ENCODE peak calls at places on chromosomes 3 and 15, in seven cellular contexts. One of them, this sample, is unnamed.

GRCh38 chr15:63772531-63772930 is 61.2 kb downstream of the HERC1 start:
- DNase-seq in mammary epithelial cell: no peak
- DNase-seq in GM23248: no peak
- DNase-seq in mesendoderm: no peak
- DNase-seq in H9: no peak
- DNase-seq in SK-N-SH: no peak
- DNase-seq in neural progenitor cell: no peak
- DNase-seq in this sample: no peak

GRCh38 chr15:63034568-63034967 is 8.0 kb upstream of the TPM1 start:
- DNase-seq in GM23248: no peak
- DNase-seq in mammary epithelial cell: no peak
- DNase-seq in mesendoderm: no peak
- DNase-seq in H9: no peak
- DNase-seq in SK-N-SH: no peak
- DNase-seq in neural progenitor cell: no peak
- DNase-seq in this sample: no peak

GRCh38 chr3:6025032-6025431 is 835.9 kb upstream of the GRM7 start:
- DNase-seq in mammary epithelial cell: no peak
- DNase-seq in mesendoderm: no peak
- DNase-seq in H9: no peak
- DNase-seq in GM23248: no peak
- DNase-seq in SK-N-SH: no peak
- DNase-seq in neural progenitor cell: no peak
- DNase-seq in this sample: no peak

GRCh38 chr3:10286596-10287295 is 6.0 kb downstream of the GHRL start:
- DNase-seq in mammary epithelial cell: peak
- DNase-seq in mesendoderm: peak
- DNase-seq in GM23248: peak
- DNase-seq in neural progenitor cell: peak
- DNase-seq in H9: peak
- DNase-seq in SK-N-SH: peak
- DNase-seq in this sample: peak

GRCh38 chr3:150225986-150226385 is 182.1 kb upstream of the TSC22D2 start:
- DNase-seq in neural progenitor cell: no peak
- DNase-seq in H9: no peak
- DNase-seq in mesendoderm: no peak
- DNase-seq in mammary epithelial cell: no peak
- DNase-seq in SK-N-SH: no peak
- DNase-seq in GM23248: no peak
- DNase-seq in this sample: no peak

GRCh38 chr15:31461911-31462480 is 135.4 kb downstream of the KLF13 start:
- DNase-seq in mesendoderm: no peak
- DNase-seq in SK-N-SH: no peak
- DNase-seq in H9: peak
- DNase-seq in neural progenitor cell: no peak
- DNase-seq in mammary epithelial cell: no peak
- DNase-seq in GM23248: peak
- DNase-seq in this sample: no peak

GRCh38 chr3:117045143-117045542 is 335.6 kb downstream of the TUSC7 start:
- DNase-seq in H9: peak
- DNase-seq in mesendoderm: peak
- DNase-seq in GM23248: peak
- DNase-seq in SK-N-SH: no peak
- DNase-seq in mammary epithelial cell: no peak
- DNase-seq in neural progenitor cell: peak
- DNase-seq in this sample: no peak

GRCh38 chr3:108420926-108421325 is 89.5 kb downstream of the MYH15 start:
- DNase-seq in GM23248: peak
- DNase-seq in neural progenitor cell: no peak
- DNase-seq in SK-N-SH: no peak
- DNase-seq in H9: no peak
- DNase-seq in mammary epithelial cell: peak
- DNase-seq in mesendoderm: no peak
- DNase-seq in this sample: no peak

GRCh38 chr3:127964053-127964452 is 49.0 kb downstream of the KBTBD12 start:
- DNase-seq in SK-N-SH: no peak
- DNase-seq in GM23248: no peak
- DNase-seq in mesendoderm: no peak
- DNase-seq in mammary epithelial cell: peak
- DNase-seq in neural progenitor cell: no peak
- DNase-seq in H9: no peak
- DNase-seq in this sample: no peak

GRCh38 chr15:93025625-93025982 is 63.4 kb downstream of the RGMA start:
- DNase-seq in H9: no peak
- DNase-seq in GM23248: no peak
- DNase-seq in SK-N-SH: no peak
- DNase-seq in neural progenitor cell: no peak
- DNase-seq in mammary epithelial cell: no peak
- DNase-seq in mesendoderm: no peak
- DNase-seq in this sample: no peak

GRCh38 chr3:32460031-32460749 is 42.5 kb downstream of the CMTM6 start:
- DNase-seq in GM23248: no peak
- DNase-seq in SK-N-SH: no peak
- DNase-seq in mesendoderm: peak
- DNase-seq in neural progenitor cell: peak
- DNase-seq in H9: peak
- DNase-seq in mammary epithelial cell: no peak
- DNase-seq in this sample: peak

GRCh38 chr3:119580148-119580760 is 962 bp downstream of the ADPRH start:
- DNase-seq in GM23248: peak
- DNase-seq in neural progenitor cell: peak
- DNase-seq in mammary epithelial cell: no peak
- DNase-seq in SK-N-SH: peak
- DNase-seq in H9: peak
- DNase-seq in mesendoderm: peak
- DNase-seq in this sample: peak

GRCh38 chr3:105836533-105836932 is 32.3 kb downstream of the CBLB start:
- DNase-seq in GM23248: peak
- DNase-seq in mammary epithelial cell: peak
- DNase-seq in neural progenitor cell: no peak
- DNase-seq in SK-N-SH: no peak
- DNase-seq in H9: no peak
- DNase-seq in mesendoderm: no peak
- DNase-seq in this sample: no peak

GRCh38 chr15:67119238-67119846 is 53.9 kb downstream of the SMAD3 start:
- DNase-seq in GM23248: no peak
- DNase-seq in mesendoderm: no peak
- DNase-seq in SK-N-SH: no peak
- DNase-seq in H9: no peak
- DNase-seq in mammary epithelial cell: no peak
- DNase-seq in neural progenitor cell: no peak
- DNase-seq in this sample: no peak

GRCh38 chr3:124669470-124669869 is 60.8 kb upstream of the UMPS start:
- DNase-seq in mammary epithelial cell: peak
- DNase-seq in H9: no peak
- DNase-seq in mesendoderm: no peak
- DNase-seq in neural progenitor cell: no peak
- DNase-seq in GM23248: peak
- DNase-seq in SK-N-SH: no peak
- DNase-seq in this sample: no peak

GRCh38 chr15:99961011-99961441 is 227.8 kb upstream of the LYSMD4 start:
- DNase-seq in H9: peak
- DNase-seq in SK-N-SH: no peak
- DNase-seq in neural progenitor cell: peak
- DNase-seq in mesendoderm: peak
- DNase-seq in mammary epithelial cell: peak
- DNase-seq in GM23248: peak
- DNase-seq in this sample: peak

GRCh38 chr3:190697901-190698300 is 164.6 kb downstream of the GMNC start:
- DNase-seq in neural progenitor cell: no peak
- DNase-seq in mammary epithelial cell: peak
- DNase-seq in GM23248: peak
- DNase-seq in mesendoderm: no peak
- DNase-seq in SK-N-SH: no peak
- DNase-seq in H9: no peak
- DNase-seq in this sample: no peak

GRCh38 chr3:120182613-120183524 is 88.6 kb upstream of the GSK3B start:
- DNase-seq in neural progenitor cell: no peak
- DNase-seq in mesendoderm: peak
- DNase-seq in mammary epithelial cell: peak
- DNase-seq in H9: no peak
- DNase-seq in GM23248: peak
- DNase-seq in SK-N-SH: no peak
- DNase-seq in this sample: peak

GRCh38 chr3:76177650-76178049 is 392.3 kb upstream of the ZNF717 start:
- DNase-seq in mesendoderm: no peak
- DNase-seq in mammary epithelial cell: no peak
- DNase-seq in H9: no peak
- DNase-seq in SK-N-SH: no peak
- DNase-seq in GM23248: no peak
- DNase-seq in neural progenitor cell: no peak
- DNase-seq in this sample: no peak

GRCh38 chr15:90248760-90249122 is 615 bp upstream of the TTLL13 start:
- DNase-seq in neural progenitor cell: no peak
- DNase-seq in mesendoderm: no peak
- DNase-seq in mammary epithelial cell: no peak
- DNase-seq in SK-N-SH: no peak
- DNase-seq in GM23248: no peak
- DNase-seq in H9: no peak
- DNase-seq in this sample: no peak

DNA sequence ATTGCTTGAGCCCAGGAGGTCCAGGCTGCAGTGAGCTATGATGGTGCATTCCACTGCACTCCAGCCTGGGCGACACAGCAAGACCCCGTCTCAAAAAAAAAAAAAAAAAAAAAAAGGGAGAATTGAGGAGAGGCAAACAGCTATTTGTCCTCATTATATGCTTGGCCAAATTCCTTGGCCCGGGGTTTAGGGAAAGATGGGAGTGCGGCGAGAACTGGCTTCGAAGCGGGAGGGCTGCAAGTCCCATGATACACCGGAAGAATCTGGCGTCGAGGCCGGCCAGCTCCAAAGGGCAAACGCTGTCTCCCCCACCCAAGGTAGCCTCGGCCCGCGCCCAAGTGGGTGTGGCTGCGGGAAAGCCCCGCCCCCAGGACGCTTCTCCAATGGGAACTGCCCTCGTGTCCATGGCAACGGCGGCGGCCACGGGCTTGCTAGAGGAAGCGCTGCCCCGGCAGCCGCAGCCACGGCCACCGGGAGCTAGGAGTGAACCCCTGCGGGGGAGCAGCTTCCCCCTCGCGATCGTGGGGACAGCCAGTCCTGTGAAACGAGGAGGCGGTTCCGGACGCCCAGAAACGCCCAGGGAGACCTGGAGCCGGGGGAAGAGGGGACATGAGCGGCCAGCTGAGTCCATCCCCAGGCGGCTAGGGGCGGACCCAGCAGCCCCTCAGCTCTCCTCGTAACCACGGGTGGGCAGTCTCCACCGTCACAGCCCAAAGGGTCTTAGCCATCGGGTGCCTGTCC is at the start of gene TTLL13:
- DNase-seq in H9: peak
- DNase-seq in GM23248: peak
- DNase-seq in SK-N-SH: peak
- DNase-seq in mesendoderm: peak
- DNase-seq in neural progenitor cell: peak
- DNase-seq in mammary epithelial cell: peak
- DNase-seq in this sample: peak
- H3K9ac ChIP-seq in H9: no peak
- H3K9ac ChIP-seq in GM23248: peak
- H3K9ac ChIP-seq in SK-N-SH: peak
- H3K9ac ChIP-seq in mesendoderm: peak
- H3K9ac ChIP-seq in neural progenitor cell: no peak
- H3K9ac ChIP-seq in mammary epithelial cell: no peak
- H3K9ac ChIP-seq in this sample: no peak

GRCh38 chr15:77311020-77311419 is 108.9 kb downstream of the PEAK1 start:
- DNase-seq in SK-N-SH: no peak
- DNase-seq in neural progenitor cell: no peak
- DNase-seq in mesendoderm: no peak
- DNase-seq in H9: no peak
- DNase-seq in GM23248: no peak
- DNase-seq in mammary epithelial cell: no peak
- DNase-seq in this sample: no peak
- H3K9ac ChIP-seq in SK-N-SH: no peak
- H3K9ac ChIP-seq in neural progenitor cell: no peak
- H3K9ac ChIP-seq in mesendoderm: no peak
- H3K9ac ChIP-seq in H9: no peak
- H3K9ac ChIP-seq in GM23248: no peak
- H3K9ac ChIP-seq in mammary epithelial cell: no peak
- H3K9ac ChIP-seq in this sample: no peak

DNA sequence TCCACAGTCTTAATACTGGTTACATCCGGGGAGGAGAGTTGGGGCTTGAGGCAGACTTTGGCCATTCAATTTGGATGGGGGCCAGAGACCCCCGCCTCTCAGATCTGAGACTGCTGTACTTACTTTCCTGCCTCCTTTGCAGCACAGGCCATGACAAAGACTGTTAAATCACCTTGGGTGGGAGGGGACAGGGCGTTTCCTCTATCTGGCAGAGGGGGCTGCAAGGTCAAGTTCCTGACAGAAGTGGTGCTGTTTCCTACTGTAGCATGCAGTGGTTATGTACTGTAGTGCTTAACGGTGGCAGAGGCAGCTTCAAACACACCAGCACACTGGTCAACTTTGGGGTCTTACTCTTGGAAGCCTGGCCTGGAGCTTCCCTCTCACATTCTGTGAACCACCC is 261.2 kb upstream of the LRRFIP2 start:
- DNase-seq in H9: peak
- DNase-seq in GM23248: no peak
- DNase-seq in SK-N-SH: no peak
- DNase-seq in mesendoderm: peak
- DNase-seq in neural progenitor cell: no peak
- DNase-seq in mammary epithelial cell: no peak
- DNase-seq in this sample: no peak
- H3K9ac ChIP-seq in H9: no peak
- H3K9ac ChIP-seq in GM23248: no peak
- H3K9ac ChIP-seq in SK-N-SH: no peak
- H3K9ac ChIP-seq in mesendoderm: no peak
- H3K9ac ChIP-seq in neural progenitor cell: no peak
- H3K9ac ChIP-seq in mammary epithelial cell: no peak
- H3K9ac ChIP-seq in this sample: no peak

GRCh38 chr3:118199044-118199443 is 835.6 kb downstream of the IGSF11 start:
- DNase-seq in neural progenitor cell: no peak
- DNase-seq in mammary epithelial cell: peak
- DNase-seq in SK-N-SH: no peak
- DNase-seq in mesendoderm: no peak
- DNase-seq in H9: no peak
- DNase-seq in GM23248: no peak
- DNase-seq in this sample: no peak

GRCh38 chr3:118196183-118196582 is 838.5 kb downstream of the IGSF11 start:
- DNase-seq in mammary epithelial cell: no peak
- DNase-seq in neural progenitor cell: no peak
- DNase-seq in SK-N-SH: no peak
- DNase-seq in mesendoderm: peak
- DNase-seq in H9: no peak
- DNase-seq in GM23248: no peak
- DNase-seq in this sample: no peak
- H3K9ac ChIP-seq in mammary epithelial cell: no peak
- H3K9ac ChIP-seq in neural progenitor cell: no peak
- H3K9ac ChIP-seq in SK-N-SH: no peak
- H3K9ac ChIP-seq in mesendoderm: no peak
- H3K9ac ChIP-seq in H9: no peak
- H3K9ac ChIP-seq in GM23248: no peak
- H3K9ac ChIP-seq in this sample: no peak

This sample was measured in Karpas-422.